ENCODE peak calls at places on chromosomes 11 and 22, in five cellular contexts. One of them, this sample, is unnamed.

GRCh38 chr11:44774131-44774530 is 47.4 kb downstream of the TSPAN18 start:
- DNase-seq in mucosa of gallbladder: peak
- DNase-seq in CD8-positive, alpha-beta T cell: no peak
- DNase-seq in AG08395: peak
- DNase-seq in stimulated activated CD8-positive, alpha-beta memory T cell treated with anti-CD3 and anti-CD28 coated beads, Interleukin-2, amount 100 ng/mL, for 1 hour: no peak
- DNase-seq in this sample: no peak

GRCh38 chr11:59263225-59263894 is 50.6 kb upstream of the MPEG1 start:
- DNase-seq in CD8-positive, alpha-beta T cell: no peak
- DNase-seq in mucosa of gallbladder: no peak
- DNase-seq in stimulated activated CD8-positive, alpha-beta memory T cell treated with anti-CD3 and anti-CD28 coated beads, Interleukin-2, amount 100 ng/mL, for 1 hour: no peak
- DNase-seq in AG08395: no peak
- DNase-seq in this sample: no peak

GRCh38 chr11:107043242-107043991 is 25.1 kb upstream of the GUCY1A2 start:
- DNase-seq in AG08395: peak
- DNase-seq in mucosa of gallbladder: no peak
- DNase-seq in stimulated activated CD8-positive, alpha-beta memory T cell treated with anti-CD3 and anti-CD28 coated beads, Interleukin-2, amount 100 ng/mL, for 1 hour: no peak
- DNase-seq in CD8-positive, alpha-beta T cell: no peak
- DNase-seq in this sample: no peak

GRCh38 chr11:14448229-14448628 is 51.4 kb downstream of the COPB1 start:
- DNase-seq in CD8-positive, alpha-beta T cell: no peak
- DNase-seq in AG08395: no peak
- DNase-seq in mucosa of gallbladder: no peak
- DNase-seq in stimulated activated CD8-positive, alpha-beta memory T cell treated with anti-CD3 and anti-CD28 coated beads, Interleukin-2, amount 100 ng/mL, for 1 hour: no peak
- DNase-seq in this sample: no peak

GRCh38 chr11:21582791-21583190 is 610.1 kb upstream of the ANO5 start:
- DNase-seq in mucosa of gallbladder: no peak
- DNase-seq in AG08395: no peak
- DNase-seq in stimulated activated CD8-positive, alpha-beta memory T cell treated with anti-CD3 and anti-CD28 coated beads, Interleukin-2, amount 100 ng/mL, for 1 hour: no peak
- DNase-seq in CD8-positive, alpha-beta T cell: no peak
- DNase-seq in this sample: no peak

GRCh38 chr11:129247129-129247528 is 55.0 kb upstream of the ARHGAP32 start:
- DNase-seq in AG08395: no peak
- DNase-seq in mucosa of gallbladder: no peak
- DNase-seq in stimulated activated CD8-positive, alpha-beta memory T cell treated with anti-CD3 and anti-CD28 coated beads, Interleukin-2, amount 100 ng/mL, for 1 hour: no peak
- DNase-seq in CD8-positive, alpha-beta T cell: no peak
- DNase-seq in this sample: peak

GRCh38 chr22:20141186-20142077 is 9.4 kb downstream of the CCDC188 start:
- DNase-seq in CD8-positive, alpha-beta T cell: no peak
- DNase-seq in mucosa of gallbladder: no peak
- DNase-seq in stimulated activated CD8-positive, alpha-beta memory T cell treated with anti-CD3 and anti-CD28 coated beads, Interleukin-2, amount 100 ng/mL, for 1 hour: no peak
- DNase-seq in AG08395: peak
- DNase-seq in this sample: peak

GRCh38 chr11:128645968-128646367 is 47.9 kb upstream of the FLI1 start:
- DNase-seq in AG08395: no peak
- DNase-seq in mucosa of gallbladder: no peak
- DNase-seq in CD8-positive, alpha-beta T cell: no peak
- DNase-seq in stimulated activated CD8-positive, alpha-beta memory T cell treated with anti-CD3 and anti-CD28 coated beads, Interleukin-2, amount 100 ng/mL, for 1 hour: no peak
- DNase-seq in this sample: no peak

GRCh38 chr22:47204002-47204979 is 441.8 kb downstream of the TBC1D22A start:
- DNase-seq in AG08395: no peak
- DNase-seq in stimulated activated CD8-positive, alpha-beta memory T cell treated with anti-CD3 and anti-CD28 coated beads, Interleukin-2, amount 100 ng/mL, for 1 hour: no peak
- DNase-seq in CD8-positive, alpha-beta T cell: no peak
- DNase-seq in mucosa of gallbladder: no peak
- DNase-seq in this sample: no peak

GRCh38 chr11:27514076-27514475 is 7.5 kb upstream of the LIN7C start:
- DNase-seq in stimulated activated CD8-positive, alpha-beta memory T cell treated with anti-CD3 and anti-CD28 coated beads, Interleukin-2, amount 100 ng/mL, for 1 hour: no peak
- DNase-seq in mucosa of gallbladder: no peak
- DNase-seq in CD8-positive, alpha-beta T cell: no peak
- DNase-seq in AG08395: no peak
- DNase-seq in this sample: no peak

GRCh38 chr11:79708319-79708928 is 267.6 kb upstream of the TENM4 start:
- DNase-seq in AG08395: peak
- DNase-seq in mucosa of gallbladder: no peak
- DNase-seq in stimulated activated CD8-positive, alpha-beta memory T cell treated with anti-CD3 and anti-CD28 coated beads, Interleukin-2, amount 100 ng/mL, for 1 hour: no peak
- DNase-seq in CD8-positive, alpha-beta T cell: no peak
- DNase-seq in this sample: no peak

GRCh38 chr11:112852141-112852853 is 108.9 kb upstream of the NCAM1 start:
- DNase-seq in mucosa of gallbladder: no peak
- DNase-seq in stimulated activated CD8-positive, alpha-beta memory T cell treated with anti-CD3 and anti-CD28 coated beads, Interleukin-2, amount 100 ng/mL, for 1 hour: no peak
- DNase-seq in AG08395: peak
- DNase-seq in CD8-positive, alpha-beta T cell: no peak
- DNase-seq in this sample: no peak

GRCh38 chr22:36419912-36420882 is 32.4 kb upstream of the MYH9 start:
- DNase-seq in AG08395: peak
- DNase-seq in CD8-positive, alpha-beta T cell: no peak
- DNase-seq in stimulated activated CD8-positive, alpha-beta memory T cell treated with anti-CD3 and anti-CD28 coated beads, Interleukin-2, amount 100 ng/mL, for 1 hour: no peak
- DNase-seq in mucosa of gallbladder: no peak
- DNase-seq in this sample: no peak

GRCh38 chr22:34113381-34113780 is 193.1 kb upstream of the LARGE1 start:
- DNase-seq in stimulated activated CD8-positive, alpha-beta memory T cell treated with anti-CD3 and anti-CD28 coated beads, Interleukin-2, amount 100 ng/mL, for 1 hour: no peak
- DNase-seq in AG08395: no peak
- DNase-seq in mucosa of gallbladder: no peak
- DNase-seq in CD8-positive, alpha-beta T cell: no peak
- DNase-seq in this sample: no peak

GRCh38 chr22:33599596-33599995 is 320.7 kb downstream of the LARGE1 start:
- DNase-seq in mucosa of gallbladder: no peak
- DNase-seq in AG08395: no peak
- DNase-seq in stimulated activated CD8-positive, alpha-beta memory T cell treated with anti-CD3 and anti-CD28 coated beads, Interleukin-2, amount 100 ng/mL, for 1 hour: no peak
- DNase-seq in CD8-positive, alpha-beta T cell: no peak
- DNase-seq in this sample: no peak

GRCh38 chr11:1564535-1565172 is 7.4 kb downstream of the DUSP8 start:
- DNase-seq in mucosa of gallbladder: peak
- DNase-seq in stimulated activated CD8-positive, alpha-beta memory T cell treated with anti-CD3 and anti-CD28 coated beads, Interleukin-2, amount 100 ng/mL, for 1 hour: no peak
- DNase-seq in AG08395: peak
- DNase-seq in CD8-positive, alpha-beta T cell: no peak
- DNase-seq in this sample: no peak

GRCh38 chr11:1231396-1232327 is 8.8 kb downstream of the MUC5B start:
- DNase-seq in stimulated activated CD8-positive, alpha-beta memory T cell treated with anti-CD3 and anti-CD28 coated beads, Interleukin-2, amount 100 ng/mL, for 1 hour: no peak
- DNase-seq in mucosa of gallbladder: no peak
- DNase-seq in AG08395: no peak
- DNase-seq in CD8-positive, alpha-beta T cell: no peak
- DNase-seq in this sample: no peak

GRCh38 chr11:18698341-18699268 is at the start of gene TMEM86A:
- DNase-seq in mucosa of gallbladder: peak
- DNase-seq in stimulated activated CD8-positive, alpha-beta memory T cell treated with anti-CD3 and anti-CD28 coated beads, Interleukin-2, amount 100 ng/mL, for 1 hour: peak
- DNase-seq in AG08395: peak
- DNase-seq in CD8-positive, alpha-beta T cell: peak
- DNase-seq in this sample: peak

GRCh38 chr11:58067685-58068084 is 36.9 kb downstream of the OR6Q1 start:
- DNase-seq in mucosa of gallbladder: no peak
- DNase-seq in AG08395: no peak
- DNase-seq in CD8-positive, alpha-beta T cell: no peak
- DNase-seq in stimulated activated CD8-positive, alpha-beta memory T cell treated with anti-CD3 and anti-CD28 coated beads, Interleukin-2, amount 100 ng/mL, for 1 hour: no peak
- DNase-seq in this sample: no peak

GRCh38 chr22:29011200-29011867 is 50.3 kb downstream of the C22orf31 start:
- DNase-seq in AG08395: no peak
- DNase-seq in stimulated activated CD8-positive, alpha-beta memory T cell treated with anti-CD3 and anti-CD28 coated beads, Interleukin-2, amount 100 ng/mL, for 1 hour: no peak
- DNase-seq in CD8-positive, alpha-beta T cell: no peak
- DNase-seq in mucosa of gallbladder: peak
- DNase-seq in this sample: no peak

GRCh38 chr11:46659908-46660307 is 40.5 kb downstream of the ARHGAP1 start:
- DNase-seq in CD8-positive, alpha-beta T cell: no peak
- DNase-seq in mucosa of gallbladder: no peak
- DNase-seq in AG08395: peak
- DNase-seq in stimulated activated CD8-positive, alpha-beta memory T cell treated with anti-CD3 and anti-CD28 coated beads, Interleukin-2, amount 100 ng/mL, for 1 hour: no peak
- DNase-seq in this sample: no peak

GRCh38 chr11:108929241-108929640 is 264.4 kb downstream of the DDX10 start:
- DNase-seq in AG08395: peak
- DNase-seq in stimulated activated CD8-positive, alpha-beta memory T cell treated with anti-CD3 and anti-CD28 coated beads, Interleukin-2, amount 100 ng/mL, for 1 hour: no peak
- DNase-seq in CD8-positive, alpha-beta T cell: no peak
- DNase-seq in mucosa of gallbladder: no peak
- DNase-seq in this sample: no peak

GRCh38 chr22:41446057-41446501 is 522 bp downstream of the TOB2 start:
- DNase-seq in stimulated activated CD8-positive, alpha-beta memory T cell treated with anti-CD3 and anti-CD28 coated beads, Interleukin-2, amount 100 ng/mL, for 1 hour: no peak
- DNase-seq in AG08395: no peak
- DNase-seq in CD8-positive, alpha-beta T cell: no peak
- DNase-seq in mucosa of gallbladder: no peak
- DNase-seq in this sample: no peak

This sample was measured in SW 1271.